ENCODE peak calls at places on chromosomes 6 and 20, in six cellular contexts. D is fibroblast of the aortic adventitia, U is spleen, K is lower leg skin, Q is kidney epithelial cell, E is epithelial cell of esophagus. R is an unnamed sample.

GRCh38 chr6:2970753-2971419 is 481 bp downstream of the SERPINB6 start:
- DNase-seq in D (peak), U (peak), K (peak), Q (no peak), E (peak), R (no peak)

GRCh38 chr6:139587469-139587868 is 213.0 kb upstream of the CITED2 start:
- DNase-seq in D (peak), U (no peak), K (no peak), Q (no peak), E (peak), R (peak)

GRCh38 chr6:169833258-169833794 is 81.9 kb downstream of the ERMARD start:
- DNase-seq in D (no peak), U (peak), K (no peak), Q (no peak), E (peak), R (peak)

GRCh38 chr6:53793318-53793975 is 1.4 kb upstream of the LRRC1 start:
- DNase-seq in D (peak), U (no peak), K (no peak), Q (no peak), E (peak), R (peak)

GRCh38 chr6:30396833-30397479 is 52.0 kb downstream of the RPP21 start:
- DNase-seq in D (peak), U (peak), K (peak), Q (peak), E (peak), R (peak)

GRCh38 chr20:52552181-52552872 is 360.7 kb upstream of the ZFP64 start:
- DNase-seq in D (peak), U (no peak), K (no peak), Q (peak), E (peak), R (peak)

GRCh38 chr20:36320898-36321695 is 15.0 kb downstream of the DLGAP4 start:
- DNase-seq in D (no peak), U (no peak), K (no peak), Q (no peak), E (no peak), R (no peak)

GRCh38 chr20:38961530-38962043 is 557 bp upstream of the DHX35 start:
- DNase-seq in D (no peak), U (no peak), K (no peak), Q (no peak), E (no peak), R (no peak)

GRCh38 chr6:16352258-16352635 is 113.9 kb downstream of the GMPR start:
- DNase-seq in D (peak), U (no peak), K (no peak), Q (no peak), E (no peak), R (peak)

GRCh38 chr6:109491207-109491938 is 8.4 kb upstream of the ZBTB24 start:
- DNase-seq in D (no peak), U (no peak), K (no peak), Q (no peak), E (peak), R (peak)

GRCh38 chr20:33771938-33772337 is 39.2 kb upstream of the CHMP4B start:
- DNase-seq in D (no peak), U (no peak), K (no peak), Q (no peak), E (no peak), R (peak)

GRCh38 chr6:79438015-79438414 is 99.2 kb downstream of the LCA5 start:
- DNase-seq in D (peak), U (no peak), K (no peak), Q (no peak), E (no peak), R (peak)

GRCh38 chr6:131368077-131368911 is 204.7 kb upstream of the ARG1 start:
- DNase-seq in D (peak), U (no peak), K (no peak), Q (no peak), E (peak), R (peak)

GRCh38 chr6:91045152-91045551 is 458.3 kb upstream of the MAP3K7 start:
- DNase-seq in D (no peak), U (no peak), K (no peak), Q (no peak), E (no peak), R (no peak)

GRCh38 chr6:125886914-125887313 is 69.7 kb upstream of the HINT3 start:
- DNase-seq in D (no peak), U (no peak), K (no peak), Q (no peak), E (no peak), R (no peak)

GRCh38 chr6:37059344-37060194 is 54.1 kb downstream of the FGD2 start:
- DNase-seq in D (peak), U (peak), K (peak), Q (peak), E (peak), R (peak)

GRCh38 chr6:43630980-43631619 is 2.0 kb upstream of the GTPBP2 start:
- DNase-seq in D (no peak), U (no peak), K (no peak), Q (no peak), E (no peak), R (no peak)

GRCh38 chr6:108604156-108604555 is 43.4 kb downstream of the FOXO3 start:
- DNase-seq in D (no peak), U (no peak), K (no peak), Q (no peak), E (no peak), R (no peak)

GRCh38 chr20:44952731-44953130 is 7.5 kb downstream of the TOMM34 start:
- DNase-seq in D (no peak), U (no peak), K (no peak), Q (no peak), E (no peak), R (no peak)

GRCh38 chr6:40587240-40588069 is at the start of gene LRFN2:
- DNase-seq in D (peak), U (peak), K (peak), Q (no peak), E (peak), R (peak)

GRCh38 chr6:13194852-13195251 is 133.5 kb downstream of the TBC1D7 start:
- DNase-seq in D (peak), U (no peak), K (peak), Q (no peak), E (peak), R (peak)

GRCh38 chr6:131175559-131175958 is 40.3 kb downstream of the AKAP7 start:
- DNase-seq in D (no peak), U (no peak), K (no peak), Q (no peak), E (no peak), R (no peak)

GRCh38 chr6:130906736-130907381 is 79.7 kb downstream of the SMLR1 start:
- DNase-seq in D (peak), U (no peak), K (no peak), Q (no peak), E (peak), R (peak)

GRCh38 chr6:114220241-114220640 is 122.6 kb downstream of the HS3ST5 start:
- DNase-seq in D (no peak), U (no peak), K (no peak), Q (no peak), E (no peak), R (no peak)

GRCh38 chr6:158909938-158910337 is 90.1 kb downstream of the RSPH3 start:
- DNase-seq in D (no peak), U (no peak), K (peak), Q (no peak), E (peak), R (no peak)

GRCh38 chr6:15017251-15017650 is 228.6 kb upstream of the JARID2 start:
- DNase-seq in D (peak), U (no peak), K (no peak), Q (no peak), E (peak), R (no peak)

GRCh38 chr6:5478380-5478779 is 217.1 kb downstream of the FARS2 start:
- DNase-seq in D (no peak), U (no peak), K (no peak), Q (no peak), E (no peak), R (no peak)

GRCh38 chr20:24771651-24772061 is 177.4 kb upstream of the CST7 start:
- DNase-seq in D (no peak), U (peak), K (peak), Q (no peak), E (no peak), R (no peak)

GRCh38 chr20:56626367-56627121 is 2.6 kb upstream of the TFAP2C start:
- DNase-seq in D (no peak), U (no peak), K (peak), Q (no peak), E (peak), R (peak)
- TF ChIP-seq CTCF in D (no peak), U (no peak), K (no peak), Q (peak), E (peak), R (peak)

GRCh38 chr6:1379026-1379809 is 10.2 kb upstream of the FOXF2 start:
- DNase-seq in D (no peak), U (peak), K (no peak), Q (no peak), E (no peak), R (no peak)

GRCh38 chr6:1376653-1377052 is 12.7 kb upstream of the FOXF2 start:
- DNase-seq in D (no peak), U (no peak), K (no peak), Q (no peak), E (no peak), R (no peak)

GRCh38 chr6:1379810-1380198 is 9.6 kb upstream of the FOXF2 start:
- DNase-seq in D (no peak), U (no peak), K (no peak), Q (no peak), E (no peak), R (no peak)

GRCh38 chr6:1378224-1379025 is 11.0 kb upstream of the FOXF2 start:
- DNase-seq in D (no peak), U (no peak), K (no peak), Q (no peak), E (no peak), R (no peak)

GRCh38 chr6:1377526-1378223 is 11.7 kb upstream of the FOXF2 start:
- DNase-seq in D (no peak), U (no peak), K (no peak), Q (no peak), E (no peak), R (no peak)
- H3K4me3 ChIP-seq in D (no peak), U (no peak), K (no peak), Q (no peak), E (no peak), R (no peak)

DNA sequence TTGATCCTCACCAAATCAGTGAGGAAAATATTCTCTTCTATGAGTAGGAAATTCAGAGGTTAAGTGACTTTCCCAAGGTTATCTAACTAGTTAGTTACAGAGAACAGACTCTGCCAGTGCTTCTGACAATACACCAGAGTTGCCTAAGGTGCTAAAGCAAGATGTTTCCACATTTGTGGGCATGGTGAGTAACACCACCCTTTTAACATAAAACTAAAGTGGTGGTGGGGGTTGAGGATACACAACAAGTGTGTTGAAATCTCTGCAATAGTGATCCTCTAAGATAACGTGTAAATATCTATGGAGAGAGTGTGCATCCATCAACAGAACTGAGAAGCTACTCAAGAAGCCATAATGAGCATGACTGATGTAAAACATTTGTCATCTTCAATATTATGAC is 11.7 kb downstream of the VNN2 start:
- DNase-seq in D (no peak), U (no peak), K (no peak), Q (no peak), E (peak), R (no peak)
- TF ChIP-seq CTCF in D (no peak), U (no peak), K (no peak), Q (no peak), E (no peak), R (no peak)

GRCh38 chr6:111625511-111626331 is 20.0 kb upstream of the TRAF3IP2 start:
- DNase-seq in D (peak), U (no peak), K (peak), Q (no peak), E (no peak), R (peak)

GRCh38 chr6:111628117-111628866 is 22.6 kb upstream of the TRAF3IP2 start:
- DNase-seq in D (peak), U (no peak), K (peak), Q (no peak), E (no peak), R (peak)

GRCh38 chr6:111624391-111625098 is 18.9 kb upstream of the TRAF3IP2 start:
- DNase-seq in D (peak), U (no peak), K (no peak), Q (no peak), E (no peak), R (no peak)

GRCh38 chr6:111625099-111625416 is 19.4 kb upstream of the TRAF3IP2 start:
- DNase-seq in D (no peak), U (no peak), K (peak), Q (no peak), E (no peak), R (no peak)

DNA sequence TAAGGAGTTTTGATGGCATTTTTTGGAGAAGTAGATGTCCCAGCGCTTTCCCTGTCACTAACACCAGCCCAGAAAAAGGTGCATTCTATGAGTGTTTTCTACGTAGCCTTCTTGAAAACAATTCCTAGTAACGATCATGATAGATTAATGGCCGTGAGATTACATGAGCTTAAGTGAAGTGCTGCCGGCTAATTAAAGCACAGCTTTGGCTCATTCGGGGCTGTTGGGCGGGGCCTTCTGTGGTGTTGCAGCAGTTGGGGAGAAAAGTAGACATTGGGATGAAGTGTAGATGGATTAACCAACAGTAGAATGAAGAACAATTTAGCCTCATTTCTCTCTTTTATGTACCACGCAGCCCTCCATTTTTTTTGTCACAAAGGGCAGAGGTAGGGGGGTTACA is 20.8 kb upstream of the TRAF3IP2 start:
- DNase-seq in D (no peak), U (no peak), K (peak), Q (no peak), E (no peak), R (no peak)
- H3K4me3 ChIP-seq in D (no peak), U (no peak), K (no peak), Q (no peak), E (no peak), R (peak)

GRCh38 chr6:154736613-154737259 is 3.5 kb downstream of the SCAF8 start:
- DNase-seq in D (no peak), U (no peak), K (no peak), Q (no peak), E (no peak), R (no peak)

GRCh38 chr6:154732538-154732823 is 735 bp upstream of the SCAF8 start:
- DNase-seq in D (no peak), U (no peak), K (no peak), Q (no peak), E (peak), R (no peak)

GRCh38 chr6:154733610-154734379 is 579 bp downstream of the SCAF8 start:
- DNase-seq in D (peak), U (peak), K (peak), Q (peak), E (peak), R (peak)

GRCh38 chr6:154731296-154732218 is 1.7 kb upstream of the SCAF8 start:
- DNase-seq in D (no peak), U (no peak), K (no peak), Q (no peak), E (no peak), R (no peak)

DNA sequence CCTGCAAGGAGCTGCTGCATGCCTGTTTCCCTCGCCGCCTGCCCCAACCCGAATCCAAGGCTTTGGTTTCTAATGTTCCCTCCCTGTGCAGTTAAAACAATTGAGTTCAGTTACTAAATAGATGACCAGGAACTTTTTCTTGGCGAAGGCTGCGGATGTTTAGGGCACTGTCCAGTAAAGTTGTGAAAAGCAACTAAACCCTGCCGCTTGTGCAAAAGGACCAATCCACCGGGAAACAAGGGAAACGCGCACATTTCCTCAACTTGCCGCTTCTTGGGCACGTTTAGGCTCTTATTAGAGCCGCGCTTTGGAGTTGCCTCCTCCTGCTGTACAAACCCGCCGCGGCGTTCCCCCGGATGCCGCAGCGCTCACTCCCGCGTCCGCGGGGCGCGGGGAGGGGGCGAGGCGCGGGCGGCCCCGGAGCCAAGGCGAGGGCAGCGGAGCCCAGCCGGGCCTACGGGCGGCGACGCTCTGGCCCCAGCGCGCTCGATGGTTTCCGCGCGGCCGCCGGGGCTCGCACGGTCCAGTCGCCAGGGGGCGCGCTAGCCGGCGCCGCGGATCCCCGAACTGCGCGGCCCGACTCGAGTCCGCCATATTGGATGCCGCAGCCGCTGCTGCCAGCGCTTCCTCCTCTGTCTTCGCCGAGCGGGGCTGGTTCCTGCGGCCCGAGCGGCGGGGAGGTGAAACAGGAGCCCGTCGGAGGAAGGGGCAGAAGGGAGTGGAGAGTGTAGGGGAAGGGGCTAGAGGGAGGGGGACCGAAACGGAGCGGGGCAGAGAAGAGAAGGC is at the start of gene SCAF8:
- DNase-seq in D (peak), U (peak), K (peak), Q (no peak), E (peak), R (peak)
- TF ChIP-seq CTCF in D (peak), U (peak), K (no peak), Q (peak), E (peak), R (no peak)

GRCh38 chr6:111605100-111605748 is 454 bp downstream of the TRAF3IP2 start:
- DNase-seq in D (peak), U (peak), K (peak), Q (no peak), E (peak), R (peak)

GRCh38 chr6:111604259-111605099 is 1.2 kb downstream of the TRAF3IP2 start:
- DNase-seq in D (peak), U (no peak), K (peak), Q (no peak), E (peak), R (peak)

GRCh38 chr6:111603648-111604047 is 2.0 kb downstream of the TRAF3IP2 start:
- DNase-seq in D (no peak), U (no peak), K (no peak), Q (no peak), E (peak), R (peak)

GRCh38 chr6:111607279-111607678 is 1.6 kb upstream of the TRAF3IP2 start:
- DNase-seq in D (no peak), U (no peak), K (peak), Q (no peak), E (no peak), R (no peak)

GRCh38 chr6:111606620-111607115 is 990 bp upstream of the TRAF3IP2 start:
- DNase-seq in D (peak), U (no peak), K (peak), Q (no peak), E (no peak), R (no peak)
- H3K4me3 ChIP-seq in D (no peak), U (peak), K (no peak), Q (peak), E (peak), R (peak)